ENCODE peak calls at places on chromosomes 5 and 9, in five cellular contexts. A, U, K, M and T are unnamed samples.

GRCh38 chr5:138664276-138664943 is 88.8 kb upstream of the CTNNA1 start:
- DNase-seq in U (no peak), A (no peak), M (no peak), K (no peak), T (no peak)

GRCh38 chr5:66769839-66770617 is 173.8 kb downstream of the MAST4 start:
- DNase-seq in A (no peak), M (no peak), K (peak; percentile 5), U (peak; percentile 78), T (no peak)

GRCh38 chr9:97529363-97530076 is 28.1 kb downstream of the TMOD1 start:
- DNase-seq in M (no peak), U (no peak), K (no peak), A (peak; percentile 78), T (peak; percentile 36)

GRCh38 chr5:120252839-120253238 is 211.3 kb upstream of the PRR16 start:
- DNase-seq in A (no peak), K (no peak), M (no peak), U (no peak), T (no peak)

GRCh38 chr5:68533571-68534051 is 318.1 kb downstream of the PIK3R1 start:
- DNase-seq in M (no peak), A (no peak), U (no peak), K (no peak), T (no peak)

GRCh38 chr5:143010335-143010734 is 240.2 kb downstream of the ARHGAP26 start:
- DNase-seq in A (no peak), M (no peak), K (no peak), U (no peak), T (no peak)

GRCh38 chr9:137759117-137759516 is 118.5 kb upstream of the CACNA1B start:
- DNase-seq in A (peak; percentile 69), K (no peak), M (no peak), U (no peak), T (no peak)

GRCh38 chr9:120830151-120830550 is 12.6 kb downstream of the PSMD5 start:
- DNase-seq in K (no peak), U (no peak), M (peak; percentile 15), A (no peak), T (no peak)

GRCh38 chr5:57416246-57416996 is 66.2 kb downstream of the ACTBL2 start:
- DNase-seq in M (no peak), A (no peak), U (no peak), K (no peak), T (no peak)

GRCh38 chr5:62307364-62307689 is 1.3 kb downstream of the KIF2A start:
- DNase-seq in M (no peak), U (no peak), K (no peak), A (no peak), T (no peak)

GRCh38 chr5:96649251-96649937 is 12.8 kb upstream of the CAST start:
- DNase-seq in K (peak; percentile 19), U (no peak), A (no peak), M (no peak), T (no peak)

DNA sequence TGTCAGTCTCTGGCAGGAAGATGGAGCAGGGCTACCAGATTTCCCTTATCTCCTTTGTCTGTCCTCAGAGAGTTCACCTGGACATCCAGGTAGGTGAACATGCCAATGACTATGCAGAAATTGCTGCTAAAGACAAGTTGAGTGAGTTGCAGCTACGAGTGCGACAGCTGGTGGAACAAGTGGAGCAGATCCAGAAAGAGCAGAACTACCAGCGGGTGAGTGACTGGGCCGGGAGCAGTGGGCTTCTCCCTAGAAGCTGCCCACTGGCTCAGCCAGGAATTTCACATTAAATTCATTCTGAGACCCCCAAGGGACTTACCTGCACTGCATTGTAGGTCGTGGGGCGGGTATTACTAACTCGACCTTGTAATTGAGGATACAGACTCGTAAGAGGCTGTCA is 2.1 kb downstream of the TMED9 start:
- DNase-seq in U (no peak), M (no peak), K (no peak), A (no peak), T (no peak)
- TF ChIP-seq JUNB in U (no peak), M (no peak), K (no peak), A (no peak), T (no peak)

GRCh38 chr9:19113964-19114679 is 11.4 kb upstream of the HAUS6 start:
- DNase-seq in A (no peak), K (no peak), M (no peak), U (no peak), T (no peak)

GRCh38 chr9:19114680-19115270 is 12.1 kb upstream of the HAUS6 start:
- DNase-seq in M (no peak), K (no peak), U (no peak), A (no peak), T (no peak)

GRCh38 chr9:19119241-19119640 is 8.1 kb downstream of the PLIN2 start:
- DNase-seq in K (no peak), U (no peak), M (no peak), A (no peak), T (no peak)

GRCh38 chr9:19117039-19117716 is 10.1 kb downstream of the PLIN2 start:
- DNase-seq in M (no peak), K (no peak), A (no peak), U (no peak), T (no peak)

GRCh38 chr9:19116391-19116790 is 10.9 kb downstream of the PLIN2 start:
- DNase-seq in M (no peak), K (no peak), A (no peak), U (no peak), T (no peak)
- TF ChIP-seq JUNB in M (no peak), K (no peak), A (no peak), U (no peak), T (no peak)

GRCh38 chr5:135569755-135570452 is 8.9 kb downstream of the CXCL14 start:
- DNase-seq in A (no peak), U (peak; percentile 82), M (peak; percentile 53), K (peak; percentile 27), T (peak; percentile 48)
- TF ChIP-seq JUNB in A (no peak), U (no peak), M (no peak), K (no peak), T (no peak)

DNA sequence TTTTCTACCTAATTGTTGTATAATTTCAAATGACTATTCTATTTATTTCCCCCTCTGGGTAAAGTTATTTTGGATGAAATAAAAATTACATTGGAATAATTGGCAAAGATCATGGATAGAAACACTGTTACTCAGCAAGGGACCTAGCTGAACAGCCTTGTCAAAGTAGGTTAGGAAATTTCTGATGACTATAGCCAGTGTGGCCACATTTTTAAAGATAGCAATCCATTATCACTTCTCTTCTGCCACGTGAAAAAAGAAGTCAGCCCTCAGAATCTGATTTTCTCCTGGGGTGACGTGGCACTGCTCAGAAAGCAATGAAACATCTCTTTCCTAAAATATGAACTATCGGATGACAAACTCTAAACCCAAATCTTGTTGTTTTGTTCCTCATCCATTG is 784.2 kb upstream of the RIOK2 start:
- DNase-seq in K (no peak), A (no peak), M (no peak), U (no peak), T (no peak)
- TF ChIP-seq JUNB in K (no peak), A (no peak), M (no peak), U (no peak), T (no peak)

GRCh38 chr9:22528485-22528884 is 81.9 kb downstream of the DMRTA1 start:
- DNase-seq in A (no peak), K (no peak), U (peak; percentile 39), M (no peak), T (peak; percentile 9)
- TF ChIP-seq JUNB in A (no peak), K (no peak), U (no peak), M (no peak), T (no peak)

GRCh38 chr5:172723508-172723907 is 47.5 kb downstream of the DUSP1 start:
- DNase-seq in A (no peak), M (no peak), K (no peak), U (no peak), T (no peak)
- TF ChIP-seq JUNB in A (no peak), M (no peak), K (no peak), U (no peak), T (no peak)

DNA sequence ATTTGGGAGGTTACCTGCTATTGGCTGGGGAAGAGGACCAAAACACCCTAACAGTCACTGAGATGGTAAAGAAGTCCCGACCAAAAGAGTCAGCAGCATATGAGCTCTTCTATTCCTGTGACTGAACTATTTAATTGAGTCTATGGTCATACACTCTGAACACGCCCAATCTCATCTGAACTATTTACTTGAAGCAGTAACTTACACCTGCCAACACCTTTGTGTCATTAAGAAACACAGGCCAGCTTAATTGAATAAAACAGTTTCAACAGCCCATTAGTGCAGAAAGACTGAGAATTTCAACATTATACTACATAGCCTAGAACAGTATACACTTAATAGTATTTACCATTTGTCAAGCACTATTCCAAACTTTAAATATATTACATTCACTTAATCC is 47.8 kb downstream of the NR6A1 start:
- DNase-seq in K (no peak), U (no peak), A (no peak), M (no peak), T (no peak)
- TF ChIP-seq JUNB in K (no peak), U (no peak), A (no peak), M (no peak), T (no peak)

GRCh38 chr5:115543931-115544370 is 624 bp downstream of the FEM1C start:
- DNase-seq in M (no peak), K (peak; percentile 29), U (peak; percentile 43), A (no peak), T (peak; percentile 23)

GRCh38 chr5:115542076-115542475 is 2.5 kb downstream of the FEM1C start:
- DNase-seq in U (no peak), K (peak; percentile 6), M (no peak), A (no peak), T (no peak)

GRCh38 chr5:115542651-115543364 is 1.8 kb downstream of the FEM1C start:
- DNase-seq in M (no peak), U (no peak), K (no peak), A (no peak), T (no peak)

GRCh38 chr5:115544371-115545064 is at the start of gene FEM1C:
- DNase-seq in U (peak; percentile 97), M (peak; percentile 95), A (peak; percentile 83), K (peak; percentile 91), T (peak; percentile 97)

GRCh38 chr5:115543365-115543700 is 1.2 kb downstream of the FEM1C start:
- DNase-seq in M (no peak), A (no peak), U (no peak), K (peak; percentile 79), T (no peak)
- TF ChIP-seq JUNB in M (no peak), A (no peak), U (no peak), K (no peak), T (no peak)